ENCODE peak calls at places on chromosomes 5 and 9, in nine cellular contexts. One of them, this sample, is unnamed.

GRCh38 chr5:13536921-13537320 is 407.6 kb downstream of the DNAH5 start:
- DNase-seq in pons: no peak
- DNase-seq in NCI-H524: no peak
- DNase-seq in AG08396: peak
- DNase-seq in activated naive CD4-positive, alpha-beta T cell treated with anti-CD3 and anti-CD28 coated beads for 36 hours: no peak
- DNase-seq in T-helper 17 cell: no peak
- DNase-seq in lower leg skin: no peak
- DNase-seq in MV-4-11: no peak
- DNase-seq in iris pigment epithelial cell: no peak
- DNase-seq in this sample: no peak

GRCh38 chr9:133035669-133036068 is 4.9 kb downstream of the GTF3C5 start:
- DNase-seq in pons: no peak
- DNase-seq in NCI-H524: no peak
- DNase-seq in AG08396: no peak
- DNase-seq in activated naive CD4-positive, alpha-beta T cell treated with anti-CD3 and anti-CD28 coated beads for 36 hours: no peak
- DNase-seq in T-helper 17 cell: no peak
- DNase-seq in lower leg skin: no peak
- DNase-seq in MV-4-11: no peak
- DNase-seq in iris pigment epithelial cell: no peak
- DNase-seq in this sample: no peak

GRCh38 chr5:122705876-122706275 is 69.0 kb upstream of the SNX2 start:
- DNase-seq in pons: no peak
- DNase-seq in NCI-H524: no peak
- DNase-seq in AG08396: no peak
- DNase-seq in activated naive CD4-positive, alpha-beta T cell treated with anti-CD3 and anti-CD28 coated beads for 36 hours: no peak
- DNase-seq in T-helper 17 cell: no peak
- DNase-seq in lower leg skin: no peak
- DNase-seq in MV-4-11: no peak
- DNase-seq in iris pigment epithelial cell: no peak
- DNase-seq in this sample: no peak

GRCh38 chr5:160272041-160272663 is 40.2 kb downstream of the CCNJL start:
- DNase-seq in pons: no peak
- DNase-seq in NCI-H524: no peak
- DNase-seq in AG08396: no peak
- DNase-seq in activated naive CD4-positive, alpha-beta T cell treated with anti-CD3 and anti-CD28 coated beads for 36 hours: no peak
- DNase-seq in T-helper 17 cell: no peak
- DNase-seq in lower leg skin: no peak
- DNase-seq in MV-4-11: no peak
- DNase-seq in iris pigment epithelial cell: no peak
- DNase-seq in this sample: no peak

GRCh38 chr5:173318881-173319609 is 9.2 kb downstream of the STC2 start:
- DNase-seq in pons: no peak
- DNase-seq in NCI-H524: no peak
- DNase-seq in AG08396: no peak
- DNase-seq in activated naive CD4-positive, alpha-beta T cell treated with anti-CD3 and anti-CD28 coated beads for 36 hours: no peak
- DNase-seq in T-helper 17 cell: no peak
- DNase-seq in lower leg skin: no peak
- DNase-seq in MV-4-11: no peak
- DNase-seq in iris pigment epithelial cell: peak
- DNase-seq in this sample: no peak

GRCh38 chr9:26744362-26744965 is 148.1 kb downstream of the CAAP1 start:
- DNase-seq in pons: peak
- DNase-seq in NCI-H524: peak
- DNase-seq in AG08396: no peak
- DNase-seq in activated naive CD4-positive, alpha-beta T cell treated with anti-CD3 and anti-CD28 coated beads for 36 hours: no peak
- DNase-seq in T-helper 17 cell: no peak
- DNase-seq in lower leg skin: no peak
- DNase-seq in MV-4-11: peak
- DNase-seq in iris pigment epithelial cell: peak
- DNase-seq in this sample: no peak

GRCh38 chr5:76733049-76733417 is 17.1 kb downstream of the F2R start:
- DNase-seq in pons: no peak
- DNase-seq in NCI-H524: no peak
- DNase-seq in AG08396: no peak
- DNase-seq in activated naive CD4-positive, alpha-beta T cell treated with anti-CD3 and anti-CD28 coated beads for 36 hours: no peak
- DNase-seq in T-helper 17 cell: no peak
- DNase-seq in lower leg skin: no peak
- DNase-seq in MV-4-11: peak
- DNase-seq in iris pigment epithelial cell: no peak
- DNase-seq in this sample: peak

GRCh38 chr9:116589392-116590354 is 97.4 kb upstream of the TRIM32 start:
- DNase-seq in pons: no peak
- DNase-seq in NCI-H524: peak
- DNase-seq in AG08396: peak
- DNase-seq in activated naive CD4-positive, alpha-beta T cell treated with anti-CD3 and anti-CD28 coated beads for 36 hours: peak
- DNase-seq in T-helper 17 cell: no peak
- DNase-seq in lower leg skin: no peak
- DNase-seq in MV-4-11: peak
- DNase-seq in iris pigment epithelial cell: peak
- DNase-seq in this sample: peak

GRCh38 chr5:156907667-156908066 is 55.4 kb downstream of the TIMD4 start:
- DNase-seq in pons: no peak
- DNase-seq in NCI-H524: no peak
- DNase-seq in AG08396: no peak
- DNase-seq in activated naive CD4-positive, alpha-beta T cell treated with anti-CD3 and anti-CD28 coated beads for 36 hours: no peak
- DNase-seq in T-helper 17 cell: no peak
- DNase-seq in lower leg skin: no peak
- DNase-seq in MV-4-11: no peak
- DNase-seq in iris pigment epithelial cell: no peak
- DNase-seq in this sample: no peak

GRCh38 chr5:109939109-109939682 is 249.5 kb downstream of the MAN2A1 start:
- DNase-seq in pons: no peak
- DNase-seq in NCI-H524: no peak
- DNase-seq in AG08396: no peak
- DNase-seq in activated naive CD4-positive, alpha-beta T cell treated with anti-CD3 and anti-CD28 coated beads for 36 hours: peak
- DNase-seq in T-helper 17 cell: no peak
- DNase-seq in lower leg skin: no peak
- DNase-seq in MV-4-11: peak
- DNase-seq in iris pigment epithelial cell: peak
- DNase-seq in this sample: no peak

GRCh38 chr9:136939996-136940525 is 4.5 kb downstream of the FBXW5 start:
- DNase-seq in pons: peak
- DNase-seq in NCI-H524: no peak
- DNase-seq in AG08396: no peak
- DNase-seq in activated naive CD4-positive, alpha-beta T cell treated with anti-CD3 and anti-CD28 coated beads for 36 hours: no peak
- DNase-seq in T-helper 17 cell: no peak
- DNase-seq in lower leg skin: no peak
- DNase-seq in MV-4-11: no peak
- DNase-seq in iris pigment epithelial cell: no peak
- DNase-seq in this sample: no peak

GRCh38 chr9:123866497-123866896 is 63.4 kb downstream of the DENND1A start:
- DNase-seq in pons: no peak
- DNase-seq in NCI-H524: no peak
- DNase-seq in AG08396: no peak
- DNase-seq in activated naive CD4-positive, alpha-beta T cell treated with anti-CD3 and anti-CD28 coated beads for 36 hours: no peak
- DNase-seq in T-helper 17 cell: no peak
- DNase-seq in lower leg skin: no peak
- DNase-seq in MV-4-11: peak
- DNase-seq in iris pigment epithelial cell: peak
- DNase-seq in this sample: no peak

GRCh38 chr5:135208555-135209494 is 174.8 kb upstream of the PITX1 start:
- DNase-seq in pons: no peak
- DNase-seq in NCI-H524: peak
- DNase-seq in AG08396: peak
- DNase-seq in activated naive CD4-positive, alpha-beta T cell treated with anti-CD3 and anti-CD28 coated beads for 36 hours: no peak
- DNase-seq in T-helper 17 cell: no peak
- DNase-seq in lower leg skin: peak
- DNase-seq in MV-4-11: no peak
- DNase-seq in iris pigment epithelial cell: peak
- DNase-seq in this sample: no peak

GRCh38 chr9:129406278-129407225 is 214.3 kb downstream of the C9orf50 start:
- DNase-seq in pons: no peak
- DNase-seq in NCI-H524: no peak
- DNase-seq in AG08396: no peak
- DNase-seq in activated naive CD4-positive, alpha-beta T cell treated with anti-CD3 and anti-CD28 coated beads for 36 hours: no peak
- DNase-seq in T-helper 17 cell: no peak
- DNase-seq in lower leg skin: peak
- DNase-seq in MV-4-11: peak
- DNase-seq in iris pigment epithelial cell: no peak
- DNase-seq in this sample: no peak

GRCh38 chr5:102799017-102799416 is 43.9 kb downstream of the PAM start:
- DNase-seq in pons: no peak
- DNase-seq in NCI-H524: no peak
- DNase-seq in AG08396: no peak
- DNase-seq in activated naive CD4-positive, alpha-beta T cell treated with anti-CD3 and anti-CD28 coated beads for 36 hours: no peak
- DNase-seq in T-helper 17 cell: no peak
- DNase-seq in lower leg skin: no peak
- DNase-seq in MV-4-11: no peak
- DNase-seq in iris pigment epithelial cell: peak
- DNase-seq in this sample: no peak

GRCh38 chr5:82183828-82184227 is 94.3 kb downstream of the RPS23 start:
- DNase-seq in pons: no peak
- DNase-seq in NCI-H524: no peak
- DNase-seq in AG08396: peak
- DNase-seq in activated naive CD4-positive, alpha-beta T cell treated with anti-CD3 and anti-CD28 coated beads for 36 hours: peak
- DNase-seq in T-helper 17 cell: no peak
- DNase-seq in lower leg skin: peak
- DNase-seq in MV-4-11: peak
- DNase-seq in iris pigment epithelial cell: peak
- DNase-seq in this sample: no peak

GRCh38 chr5:145980718-145981117 is 44.3 kb downstream of the SH3RF2 start:
- DNase-seq in pons: no peak
- DNase-seq in NCI-H524: peak
- DNase-seq in AG08396: no peak
- DNase-seq in activated naive CD4-positive, alpha-beta T cell treated with anti-CD3 and anti-CD28 coated beads for 36 hours: no peak
- DNase-seq in T-helper 17 cell: no peak
- DNase-seq in lower leg skin: no peak
- DNase-seq in MV-4-11: no peak
- DNase-seq in iris pigment epithelial cell: no peak
- DNase-seq in this sample: no peak

GRCh38 chr9:112046181-112046580 is 128.9 kb downstream of the SUSD1 start:
- DNase-seq in pons: no peak
- DNase-seq in NCI-H524: no peak
- DNase-seq in AG08396: no peak
- DNase-seq in activated naive CD4-positive, alpha-beta T cell treated with anti-CD3 and anti-CD28 coated beads for 36 hours: no peak
- DNase-seq in T-helper 17 cell: no peak
- DNase-seq in lower leg skin: no peak
- DNase-seq in MV-4-11: no peak
- DNase-seq in iris pigment epithelial cell: peak
- DNase-seq in this sample: no peak

GRCh38 chr5:177434437-177434836 is 8.0 kb downstream of the GRK6 start:
- DNase-seq in pons: no peak
- DNase-seq in NCI-H524: no peak
- DNase-seq in AG08396: no peak
- DNase-seq in activated naive CD4-positive, alpha-beta T cell treated with anti-CD3 and anti-CD28 coated beads for 36 hours: peak
- DNase-seq in T-helper 17 cell: peak
- DNase-seq in lower leg skin: no peak
- DNase-seq in MV-4-11: no peak
- DNase-seq in iris pigment epithelial cell: no peak
- DNase-seq in this sample: peak

GRCh38 chr5:56094579-56095361 is 100.0 kb upstream of the IL6ST start:
- DNase-seq in pons: no peak
- DNase-seq in NCI-H524: no peak
- DNase-seq in AG08396: no peak
- DNase-seq in activated naive CD4-positive, alpha-beta T cell treated with anti-CD3 and anti-CD28 coated beads for 36 hours: peak
- DNase-seq in T-helper 17 cell: no peak
- DNase-seq in lower leg skin: no peak
- DNase-seq in MV-4-11: no peak
- DNase-seq in iris pigment epithelial cell: no peak
- DNase-seq in this sample: peak

GRCh38 chr9:133701321-133701980 is 36.7 kb downstream of the SARDH start:
- DNase-seq in pons: peak
- DNase-seq in NCI-H524: peak
- DNase-seq in AG08396: no peak
- DNase-seq in activated naive CD4-positive, alpha-beta T cell treated with anti-CD3 and anti-CD28 coated beads for 36 hours: peak
- DNase-seq in T-helper 17 cell: no peak
- DNase-seq in lower leg skin: no peak
- DNase-seq in MV-4-11: no peak
- DNase-seq in iris pigment epithelial cell: no peak
- DNase-seq in this sample: peak

GRCh38 chr9:129498451-129499376 is 122.2 kb downstream of the C9orf50 start:
- DNase-seq in pons: no peak
- DNase-seq in NCI-H524: no peak
- DNase-seq in AG08396: no peak
- DNase-seq in activated naive CD4-positive, alpha-beta T cell treated with anti-CD3 and anti-CD28 coated beads for 36 hours: no peak
- DNase-seq in T-helper 17 cell: no peak
- DNase-seq in lower leg skin: no peak
- DNase-seq in MV-4-11: no peak
- DNase-seq in iris pigment epithelial cell: no peak
- DNase-seq in this sample: no peak

GRCh38 chr5:38831909-38832308 is 13.9 kb upstream of the OSMR start:
- DNase-seq in pons: peak
- DNase-seq in NCI-H524: peak
- DNase-seq in AG08396: no peak
- DNase-seq in activated naive CD4-positive, alpha-beta T cell treated with anti-CD3 and anti-CD28 coated beads for 36 hours: peak
- DNase-seq in T-helper 17 cell: no peak
- DNase-seq in lower leg skin: no peak
- DNase-seq in MV-4-11: peak
- DNase-seq in iris pigment epithelial cell: peak
- DNase-seq in this sample: peak

GRCh38 chr5:80481019-80481893 is 6.6 kb upstream of the FAM151B start:
- DNase-seq in pons: peak
- DNase-seq in NCI-H524: peak
- DNase-seq in AG08396: peak
- DNase-seq in activated naive CD4-positive, alpha-beta T cell treated with anti-CD3 and anti-CD28 coated beads for 36 hours: peak
- DNase-seq in T-helper 17 cell: no peak
- DNase-seq in lower leg skin: no peak
- DNase-seq in MV-4-11: peak
- DNase-seq in iris pigment epithelial cell: peak
- DNase-seq in this sample: peak

GRCh38 chr5:95283761-95284511 is 958 bp downstream of the MCTP1 start:
- DNase-seq in pons: no peak
- DNase-seq in NCI-H524: peak
- DNase-seq in AG08396: peak
- DNase-seq in activated naive CD4-positive, alpha-beta T cell treated with anti-CD3 and anti-CD28 coated beads for 36 hours: peak
- DNase-seq in T-helper 17 cell: no peak
- DNase-seq in lower leg skin: no peak
- DNase-seq in MV-4-11: peak
- DNase-seq in iris pigment epithelial cell: peak
- DNase-seq in this sample: peak

GRCh38 chr5:32462618-32463017 is 18.1 kb upstream of the ZFR start:
- DNase-seq in pons: no peak
- DNase-seq in NCI-H524: no peak
- DNase-seq in AG08396: peak
- DNase-seq in activated naive CD4-positive, alpha-beta T cell treated with anti-CD3 and anti-CD28 coated beads for 36 hours: peak
- DNase-seq in T-helper 17 cell: no peak
- DNase-seq in lower leg skin: no peak
- DNase-seq in MV-4-11: peak
- DNase-seq in iris pigment epithelial cell: peak
- DNase-seq in this sample: no peak

GRCh38 chr5:134095887-134096589 is 18.4 kb upstream of the TCF7 start:
- DNase-seq in pons: no peak
- DNase-seq in NCI-H524: no peak
- DNase-seq in AG08396: no peak
- DNase-seq in activated naive CD4-positive, alpha-beta T cell treated with anti-CD3 and anti-CD28 coated beads for 36 hours: no peak
- DNase-seq in T-helper 17 cell: no peak
- DNase-seq in lower leg skin: no peak
- DNase-seq in MV-4-11: no peak
- DNase-seq in iris pigment epithelial cell: no peak
- DNase-seq in this sample: no peak

GRCh38 chr5:168288349-168289245 is 2.8 kb upstream of the WWC1 start:
- DNase-seq in pons: no peak
- DNase-seq in NCI-H524: no peak
- DNase-seq in AG08396: no peak
- DNase-seq in activated naive CD4-positive, alpha-beta T cell treated with anti-CD3 and anti-CD28 coated beads for 36 hours: no peak
- DNase-seq in T-helper 17 cell: no peak
- DNase-seq in lower leg skin: peak
- DNase-seq in MV-4-11: no peak
- DNase-seq in iris pigment epithelial cell: no peak
- DNase-seq in this sample: no peak

GRCh38 chr5:72815580-72816296 is 723 bp upstream of the TNPO1 start:
- DNase-seq in pons: peak
- DNase-seq in NCI-H524: peak
- DNase-seq in AG08396: no peak
- DNase-seq in activated naive CD4-positive, alpha-beta T cell treated with anti-CD3 and anti-CD28 coated beads for 36 hours: peak
- DNase-seq in T-helper 17 cell: no peak
- DNase-seq in lower leg skin: no peak
- DNase-seq in MV-4-11: peak
- DNase-seq in iris pigment epithelial cell: no peak
- DNase-seq in this sample: no peak

GRCh38 chr5:123398058-123398728 is 25.0 kb downstream of the CEP120 start:
- DNase-seq in pons: no peak
- DNase-seq in NCI-H524: no peak
- DNase-seq in AG08396: no peak
- DNase-seq in activated naive CD4-positive, alpha-beta T cell treated with anti-CD3 and anti-CD28 coated beads for 36 hours: no peak
- DNase-seq in T-helper 17 cell: no peak
- DNase-seq in lower leg skin: no peak
- DNase-seq in MV-4-11: peak
- DNase-seq in iris pigment epithelial cell: no peak
- DNase-seq in this sample: no peak